ENCODE peak calls at places on chromosome 7, in four cellular contexts. C is tibial nerve; P is effector memory CD4-positive, alpha-beta T cell; A is cardiac fibroblast. N is an unnamed sample.

GRCh38 chr7:158121441-158122045 is 466.1 kb downstream of the PTPRN2 start:
- DNase-seq in C (no peak), P (no peak), A (no peak), N (no peak)

GRCh38 chr7:67610897-67611296 is 614.3 kb downstream of the TYW1 start:
- DNase-seq in C (no peak), P (no peak), A (no peak), N (no peak)

GRCh38 chr7:112481833-112482669 is 1.3 kb downstream of the LSMEM1 start:
- DNase-seq in C (no peak), P (no peak), A (peak), N (no peak)

GRCh38 chr7:83849135-83849534 is 200.2 kb upstream of the SEMA3E start:
- DNase-seq in C (no peak), P (no peak), A (peak), N (no peak)

GRCh38 chr7:11830582-11831382 is 1.2 kb downstream of the THSD7A start:
- DNase-seq in C (no peak), P (no peak), A (peak), N (no peak)

GRCh38 chr7:137967143-137968018 is 34.5 kb downstream of the CREB3L2 start:
- DNase-seq in C (no peak), P (no peak), A (peak), N (no peak)

GRCh38 chr7:11170863-11171568 is 197.3 kb downstream of the PHF14 start:
- DNase-seq in C (no peak), P (no peak), A (no peak), N (no peak)

GRCh38 chr7:75718390-75719031 is 20.2 kb downstream of the HIP1 start:
- DNase-seq in C (no peak), P (no peak), A (no peak), N (no peak)

GRCh38 chr7:18384491-18385143 is 110.9 kb upstream of the HDAC9 start:
- DNase-seq in C (no peak), P (no peak), A (no peak), N (no peak)

GRCh38 chr7:115789901-115790300 is 240.7 kb downstream of the TFEC start:
- DNase-seq in C (no peak), P (no peak), A (no peak), N (no peak)

GRCh38 chr7:87463982-87464381 is 11.5 kb downstream of the ABCB4 start:
- DNase-seq in C (no peak), P (no peak), A (no peak), N (no peak)

GRCh38 chr7:20331912-20332317 is 1.2 kb downstream of the ITGB8 start:
- DNase-seq in C (no peak), P (no peak), A (no peak), N (no peak)

GRCh38 chr7:55486172-55486550 is 86.1 kb downstream of the VOPP1 start:
- DNase-seq in C (no peak), P (no peak), A (no peak), N (no peak)

GRCh38 chr7:55534262-55534915 is 37.9 kb downstream of the VOPP1 start:
- DNase-seq in C (peak), P (peak), A (peak), N (no peak)

GRCh38 chr7:155995183-155995612 is 182.9 kb upstream of the SHH start:
- DNase-seq in C (no peak), P (no peak), A (no peak), N (no peak)

GRCh38 chr7:75579899-75580298 is 87.8 kb downstream of the SPDYE5 start:
- DNase-seq in C (no peak), P (no peak), A (no peak), N (no peak)

GRCh38 chr7:98816206-98816605 is 53.6 kb downstream of the TMEM130 start:
- DNase-seq in C (no peak), P (no peak), A (no peak), N (no peak)

GRCh38 chr7:44078521-44078920 is 3.8 kb downstream of the POLM start:
- DNase-seq in C (no peak), P (no peak), A (no peak), N (no peak)

GRCh38 chr7:159067870-159068787 is 76.5 kb downstream of the VIPR2 start:
- DNase-seq in C (peak), P (no peak), A (peak), N (no peak)

GRCh38 chr7:141533149-141533949 is 17.9 kb upstream of the AGK start:
- DNase-seq in C (peak), P (peak), A (peak), N (peak)

GRCh38 chr7:136086712-136087111 is 109.6 kb upstream of the MTPN start:
- DNase-seq in C (peak), P (no peak), A (peak), N (no peak)

GRCh38 chr7:641966-642365 is 84.5 kb upstream of the DNAAF5 start:
- DNase-seq in C (no peak), P (no peak), A (no peak), N (no peak)

GRCh38 chr7:123500878-123501489 is 33.4 kb downstream of the IQUB start:
- DNase-seq in C (no peak), P (no peak), A (no peak), N (no peak)

GRCh38 chr7:2049782-2050510 is 182.8 kb downstream of the MAD1L1 start:
- DNase-seq in C (no peak), P (no peak), A (no peak), N (no peak)

GRCh38 chr7:28123752-28124151 is 56.8 kb downstream of the JAZF1 start:
- DNase-seq in C (no peak), P (no peak), A (no peak), N (no peak)

GRCh38 chr7:104415700-104416099 is 87.3 kb downstream of the LHFPL3 start:
- DNase-seq in C (no peak), P (no peak), A (no peak), N (no peak)

GRCh38 chr7:8274589-8274988 is 12.6 kb upstream of the ICA1 start:
- DNase-seq in C (no peak), P (no peak), A (no peak), N (no peak)

GRCh38 chr7:24560772-24561171 is 12.5 kb upstream of the PALS2 start:
- DNase-seq in C (no peak), P (no peak), A (no peak), N (no peak)

GRCh38 chr7:138825049-138825721 is 27.2 kb upstream of the ATP6V0A4 start:
- DNase-seq in C (no peak), P (no peak), A (no peak), N (no peak)

GRCh38 chr7:1248459-1249131 is 15.9 kb downstream of the UNCX start:
- DNase-seq in C (no peak), P (no peak), A (no peak), N (no peak)

GRCh38 chr7:12403287-12404181 is at the start of gene VWDE:
- DNase-seq in C (no peak), P (peak), A (peak), N (peak)

GRCh38 chr7:41699532-41699931 is 3.4 kb downstream of the INHBA start:
- DNase-seq in C (no peak), P (no peak), A (peak), N (no peak)

GRCh38 chr7:98375664-98376063 is 25.2 kb downstream of the BAIAP2L1 start:
- DNase-seq in C (no peak), P (no peak), A (no peak), N (no peak)

GRCh38 chr7:142478479-142479220 is 220.8 kb upstream of the PRSS58 start:
- DNase-seq in C (peak), P (no peak), A (peak), N (no peak)

GRCh38 chr7:94696981-94697670 is 41.2 kb upstream of the SGCE start:
- DNase-seq in C (peak), P (no peak), A (peak), N (no peak)

GRCh38 chr7:7972927-7973594 is 4.5 kb downstream of the GLCCI1 start:
- DNase-seq in C (no peak), P (no peak), A (no peak), N (no peak)

GRCh38 chr7:40211291-40212003 is 76.6 kb downstream of the SUGCT start:
- DNase-seq in C (no peak), P (no peak), A (peak), N (no peak)

GRCh38 chr7:12092499-12093130 is 118.5 kb upstream of the TMEM106B start:
- DNase-seq in C (no peak), P (no peak), A (peak), N (no peak)

GRCh38 chr7:26584964-26585650 is 279.3 kb downstream of the SKAP2 start:
- DNase-seq in C (no peak), P (no peak), A (no peak), N (no peak)

GRCh38 chr7:106485031-106485551 is 175.9 kb downstream of the CCDC71L start:
- DNase-seq in C (no peak), P (no peak), A (peak), N (no peak)
- H3K4me3 ChIP-seq in C (no peak), P (no peak), A (no peak), N (no peak)

DNA sequence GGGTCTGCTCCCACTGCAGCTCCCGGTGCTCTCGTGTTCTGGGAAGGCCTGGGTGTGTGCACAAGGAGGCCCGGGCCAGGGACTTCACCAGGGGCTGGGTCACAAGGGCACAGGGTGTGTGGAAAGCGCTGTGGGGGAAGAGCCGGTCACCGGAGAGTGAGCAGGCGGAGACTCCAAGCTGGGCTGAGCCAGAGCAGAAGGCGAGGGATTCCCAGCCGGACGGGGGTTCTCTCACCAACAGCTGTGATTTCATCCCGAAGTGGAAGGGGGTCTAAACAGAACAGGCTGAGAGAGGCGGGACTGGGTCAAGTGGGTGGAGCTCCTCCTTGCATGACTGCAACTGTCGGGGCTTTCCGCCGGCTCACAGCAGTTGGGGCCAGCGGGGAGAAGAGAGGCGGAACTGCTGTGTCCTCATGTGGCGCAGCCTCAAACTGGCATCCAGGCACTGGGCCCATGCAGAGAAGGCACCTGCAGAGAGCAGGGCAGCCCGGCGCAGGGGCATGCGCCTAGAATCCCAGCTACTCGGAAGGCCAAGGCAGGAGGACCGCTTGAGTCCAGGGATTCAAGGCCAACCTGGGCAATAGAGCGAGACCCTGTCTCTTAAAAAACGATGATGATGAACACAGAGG is 7.6 kb upstream of the ORAI2 start:
- DNase-seq in C (no peak), P (peak), A (no peak), N (peak)
- H3K4me3 ChIP-seq in C (no peak), P (peak), A (no peak), N (peak)

DNA sequence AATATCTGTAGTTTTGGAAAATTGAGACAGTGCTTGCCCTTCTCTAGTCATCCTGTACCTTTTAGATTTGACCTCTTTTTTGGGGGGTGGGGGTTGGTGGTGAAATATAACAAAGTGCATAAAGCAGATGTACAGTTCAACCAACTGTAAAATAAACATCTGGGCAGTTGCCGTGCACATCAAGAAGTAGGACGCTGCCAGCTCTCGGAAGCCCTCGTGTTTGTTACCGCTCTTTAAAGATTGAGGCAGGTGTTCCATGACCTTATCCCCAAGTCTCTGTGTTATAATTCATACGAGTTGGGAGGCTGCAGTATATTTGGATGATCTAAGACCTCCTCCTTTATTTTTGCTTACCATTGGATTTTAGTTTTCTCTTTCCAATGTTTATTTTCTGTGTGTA is 55.1 kb downstream of the SDK1 start:
- DNase-seq in C (no peak), P (no peak), A (no peak), N (no peak)
- H3K4me3 ChIP-seq in C (no peak), P (no peak), A (no peak), N (no peak)

DNA sequence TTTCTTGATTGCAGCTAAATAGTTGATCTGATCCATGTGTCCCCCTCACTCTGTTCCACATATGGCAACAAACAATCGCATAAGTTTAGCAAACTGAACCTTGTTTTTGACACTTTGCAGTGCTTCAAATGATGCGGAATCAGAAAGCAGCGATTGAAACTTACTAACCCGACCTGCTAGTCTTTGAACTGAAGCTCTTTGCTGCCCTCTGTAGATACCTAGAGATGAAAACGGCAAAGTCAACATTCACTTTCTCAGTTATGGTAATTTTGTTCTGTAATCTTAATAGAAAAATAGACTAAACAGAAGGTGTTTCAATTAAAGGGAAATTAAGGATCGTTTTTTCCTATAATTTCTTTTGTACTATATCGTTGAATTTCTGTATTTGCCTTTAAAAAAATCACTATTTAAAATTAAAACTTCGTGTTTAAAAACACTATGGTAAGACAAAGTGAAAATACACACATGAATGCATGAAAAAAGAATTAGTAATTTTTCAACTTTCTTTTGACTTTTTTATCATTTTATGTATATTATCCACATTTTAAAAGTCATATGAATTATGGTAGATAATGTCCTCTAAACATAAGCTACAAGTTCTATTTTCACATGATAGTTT is 276.5 kb downstream of the MAGI2 start:
- DNase-seq in C (peak), P (no peak), A (peak), N (no peak)
- H3K4me3 ChIP-seq in C (no peak), P (no peak), A (no peak), N (no peak)

N was measured in CD8-positive, alpha-beta T cell.